ENCODE peak calls at places on chromosomes 5 and 9, in six cellular contexts. Q, K, W, E, C and X are unnamed samples.

GRCh38 chr9:136855461-136856077 is 3.4 kb downstream of the MAMDC4 start:
- DNase-seq in Q (peak), K (no peak), W (no peak), E (no peak), C (no peak), X (no peak)

GRCh38 chr5:10775646-10776045 is 14.6 kb upstream of the DAP start:
- DNase-seq in Q (no peak), K (no peak), W (no peak), E (no peak), C (no peak), X (no peak)

GRCh38 chr9:15139467-15139866 is 167.5 kb downstream of the TTC39B start:
- DNase-seq in Q (no peak), K (no peak), W (no peak), E (no peak), C (no peak), X (no peak)

GRCh38 chr5:174327317-174327864 is 281.9 kb downstream of the NSG2 start:
- DNase-seq in Q (peak), K (peak), W (peak), E (peak), C (peak), X (peak)

GRCh38 chr5:124790261-124790894 is 43.9 kb upstream of the ZNF608 start:
- DNase-seq in Q (no peak), K (peak), W (no peak), E (no peak), C (no peak), X (no peak)

GRCh38 chr5:5967373-5967772 is 411.0 kb downstream of the MED10 start:
- DNase-seq in Q (no peak), K (no peak), W (no peak), E (no peak), C (no peak), X (no peak)

GRCh38 chr5:61965074-61965473 is 340.9 kb upstream of the KIF2A start:
- DNase-seq in Q (no peak), K (no peak), W (no peak), E (no peak), C (no peak), X (no peak)

GRCh38 chr5:71932131-71932635 is 175.1 kb upstream of the MAP1B start:
- DNase-seq in Q (no peak), K (peak), W (no peak), E (no peak), C (no peak), X (no peak)

GRCh38 chr5:44691811-44692210 is 116.9 kb upstream of the MRPS30 start:
- DNase-seq in Q (no peak), K (no peak), W (no peak), E (no peak), C (no peak), X (no peak)

GRCh38 chr5:658103-658502 is 35.0 kb downstream of the TPPP start:
- DNase-seq in Q (no peak), K (no peak), W (no peak), E (no peak), C (no peak), X (no peak)

GRCh38 chr9:5922192-5922591 is 31.5 kb downstream of the MLANA start:
- DNase-seq in Q (no peak), K (no peak), W (no peak), E (no peak), C (no peak), X (no peak)

GRCh38 chr5:181152406-181152805 is 5.0 kb downstream of the OR2V2 start:
- DNase-seq in Q (no peak), K (no peak), W (no peak), E (no peak), C (no peak), X (no peak)

GRCh38 chr9:79580065-79580464 is 8.3 kb downstream of the TLE4 start:
- DNase-seq in Q (peak), K (no peak), W (no peak), E (no peak), C (no peak), X (no peak)

GRCh38 chr5:173864126-173865075 is 23.7 kb upstream of the CPEB4 start:
- DNase-seq in Q (no peak), K (no peak), W (no peak), E (no peak), C (no peak), X (no peak)

GRCh38 chr9:78994476-78994875 is 577.3 kb upstream of the TLE4 start:
- DNase-seq in Q (no peak), K (no peak), W (no peak), E (no peak), C (no peak), X (no peak)

GRCh38 chr5:50328193-50328729 is 112.8 kb downstream of the EMB start:
- DNase-seq in Q (no peak), K (no peak), W (no peak), E (no peak), C (no peak), X (no peak)

GRCh38 chr5:66828551-66829421 is 232.6 kb downstream of the MAST4 start:
- DNase-seq in Q (peak), K (peak), W (no peak), E (no peak), C (peak), X (peak)

GRCh38 chr9:109974143-109974917 is 194.3 kb downstream of the PALM2AKAP2 start:
- DNase-seq in Q (no peak), K (no peak), W (no peak), E (no peak), C (no peak), X (no peak)

GRCh38 chr5:132751444-132751843 is 4.2 kb downstream of the CCNI2 start:
- DNase-seq in Q (no peak), K (peak), W (peak), E (no peak), C (no peak), X (no peak)

GRCh38 chr9:33227013-33227398 is 13.0 kb upstream of the SPINK4 start:
- DNase-seq in Q (no peak), K (no peak), W (no peak), E (no peak), C (no peak), X (no peak)

GRCh38 chr5:140882591-140882899 is 621 bp downstream of the PCDHA13 start:
- DNase-seq in Q (peak), K (no peak), W (no peak), E (no peak), C (no peak), X (no peak)

GRCh38 chr5:90941002-90941720 is 382.6 kb downstream of the ADGRV1 start:
- DNase-seq in Q (no peak), K (no peak), W (no peak), E (no peak), C (no peak), X (no peak)

GRCh38 chr9:77016526-77017504 is 2.6 kb upstream of the FOXB2 start:
- DNase-seq in Q (no peak), K (no peak), W (no peak), E (no peak), C (no peak), X (peak)

GRCh38 chr9:129383005-129383414 is 204.9 kb upstream of the IER5L start:
- DNase-seq in Q (no peak), K (peak), W (no peak), E (no peak), C (no peak), X (peak)

GRCh38 chr5:126124706-126125345 is 298.4 kb upstream of the GRAMD2B start:
- DNase-seq in Q (no peak), K (peak), W (no peak), E (no peak), C (no peak), X (no peak)

GRCh38 chr5:99025298-99026045 is 96.7 kb upstream of the CHD1 start:
- DNase-seq in Q (no peak), K (no peak), W (no peak), E (no peak), C (no peak), X (no peak)

GRCh38 chr9:91039835-91040140 is 238.2 kb downstream of the SYK start:
- DNase-seq in Q (no peak), K (no peak), W (no peak), E (no peak), C (no peak), X (no peak)

GRCh38 chr9:17005085-17005484 is 129.8 kb upstream of the CNTLN start:
- DNase-seq in Q (peak), K (peak), W (no peak), E (peak), C (no peak), X (peak)

GRCh38 chr9:545480-545879 is 296.0 kb upstream of the DMRT1 start:
- DNase-seq in Q (no peak), K (peak), W (no peak), E (no peak), C (no peak), X (no peak)

GRCh38 chr9:70602364-70603019 is 188.0 kb upstream of the KLF9 start:
- DNase-seq in Q (peak), K (peak), W (peak), E (peak), C (no peak), X (peak)

GRCh38 chr9:126151031-126151670 is 175.5 kb upstream of the MVB12B start:
- DNase-seq in Q (no peak), K (peak), W (no peak), E (no peak), C (no peak), X (no peak)

GRCh38 chr5:108749130-108749861 is 1.6 kb downstream of the FER start:
- DNase-seq in Q (no peak), K (no peak), W (no peak), E (no peak), C (no peak), X (peak)

GRCh38 chr5:108753331-108753730 is 5.6 kb downstream of the FER start:
- DNase-seq in Q (no peak), K (no peak), W (no peak), E (no peak), C (no peak), X (no peak)

GRCh38 chr5:108748010-108748353 is 285 bp downstream of the FER start:
- DNase-seq in Q (no peak), K (no peak), W (no peak), E (no peak), C (no peak), X (no peak)

GRCh38 chr5:108747111-108748009 is at the start of gene FER:
- DNase-seq in Q (no peak), K (peak), W (no peak), E (no peak), C (no peak), X (no peak)

GRCh38 chr5:108748354-108749129 is 845 bp downstream of the FER start:
- DNase-seq in Q (peak), K (peak), W (peak), E (peak), C (peak), X (peak)
- TF ChIP-seq CTCF in Q (peak), K (peak), W (no peak), E (peak), C (no peak), X (no peak)

DNA sequence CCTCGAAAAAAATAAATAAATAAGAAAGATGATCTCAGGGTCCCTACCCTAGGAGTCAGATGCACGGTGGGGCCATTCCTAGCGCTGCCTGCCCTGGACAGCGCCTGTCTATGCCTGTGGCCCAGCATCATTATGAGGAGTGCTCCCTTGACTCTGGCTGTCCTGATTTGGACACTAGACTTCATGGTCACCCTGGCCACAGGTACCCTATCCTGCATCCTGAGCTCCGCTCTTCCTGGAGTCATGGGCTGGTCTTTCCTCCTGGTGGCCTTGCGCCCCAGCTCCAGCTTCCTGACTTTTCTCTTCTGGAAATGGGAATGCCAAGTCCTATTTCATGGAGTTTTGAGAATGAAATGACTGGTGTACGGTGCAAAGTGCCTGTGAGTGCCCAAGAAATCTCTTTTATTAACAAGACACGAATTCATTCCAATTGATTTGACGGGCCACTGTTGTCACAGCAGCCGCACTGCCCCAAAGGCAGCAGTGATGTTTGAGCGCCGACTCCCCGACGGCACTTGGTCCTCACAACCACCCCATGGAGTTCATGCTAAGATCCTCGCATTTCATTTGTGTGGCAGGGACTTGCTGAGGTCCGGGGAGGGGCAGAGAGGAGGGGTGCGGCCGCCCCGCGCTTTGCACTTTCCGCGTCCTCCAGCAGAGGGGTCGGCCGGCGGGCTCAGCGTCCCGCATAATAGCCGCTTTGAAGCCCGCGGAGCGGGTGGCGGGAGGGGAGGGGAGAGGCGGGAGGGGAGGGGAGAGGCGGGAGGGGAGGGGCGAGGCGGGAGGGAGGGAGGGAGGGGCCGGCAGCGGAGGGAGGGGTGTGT is 453 bp upstream of the AIF1L start:
- DNase-seq in Q (peak), K (peak), W (no peak), E (peak), C (no peak), X (peak)
- TF ChIP-seq CTCF in Q (peak), K (no peak), W (no peak), E (peak), C (no peak), X (peak)

GRCh38 chr9:36905101-36906066 is 128.7 kb downstream of the PAX5 start:
- DNase-seq in Q (no peak), K (no peak), W (no peak), E (no peak), C (no peak), X (no peak)
- TF ChIP-seq CTCF in Q (peak), K (peak), W (no peak), E (peak), C (no peak), X (peak)

DNA sequence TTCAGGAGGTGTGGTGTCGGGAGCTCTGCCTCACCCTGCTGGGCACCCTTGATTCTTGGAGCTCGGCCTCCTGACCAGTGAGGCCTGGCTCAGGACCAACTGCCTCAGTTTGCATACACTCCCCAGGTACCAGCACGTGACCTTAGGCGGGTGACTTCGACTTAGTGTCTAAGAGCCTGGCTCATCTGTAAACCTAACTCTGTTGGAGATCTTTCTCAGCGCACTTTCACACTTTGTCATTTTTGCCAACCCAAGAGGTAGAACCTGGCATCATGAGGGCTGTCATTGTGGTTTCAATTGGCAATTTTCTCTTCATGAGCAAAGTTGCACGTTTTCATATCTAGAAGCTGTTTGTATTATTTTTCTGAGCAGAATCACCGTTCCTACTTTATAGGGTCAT is 13.4 kb upstream of the WNK2 start:
- DNase-seq in Q (no peak), K (no peak), W (no peak), E (no peak), C (no peak), X (no peak)
- TF ChIP-seq CTCF in Q (no peak), K (no peak), W (no peak), E (no peak), C (no peak), X (no peak)

GRCh38 chr5:135833521-135833920 is 942 bp upstream of the SLC25A48 start:
- DNase-seq in Q (no peak), K (no peak), W (no peak), E (no peak), C (no peak), X (no peak)

GRCh38 chr5:135835766-135836165 is 1.3 kb downstream of the SLC25A48 start:
- DNase-seq in Q (no peak), K (no peak), W (no peak), E (no peak), C (no peak), X (no peak)

GRCh38 chr5:135832941-135833340 is 1.5 kb upstream of the SLC25A48 start:
- DNase-seq in Q (no peak), K (no peak), W (no peak), E (no peak), C (no peak), X (no peak)

GRCh38 chr5:135833961-135834638 is 363 bp upstream of the SLC25A48 start:
- DNase-seq in Q (no peak), K (no peak), W (no peak), E (no peak), C (no peak), X (no peak)

DNA sequence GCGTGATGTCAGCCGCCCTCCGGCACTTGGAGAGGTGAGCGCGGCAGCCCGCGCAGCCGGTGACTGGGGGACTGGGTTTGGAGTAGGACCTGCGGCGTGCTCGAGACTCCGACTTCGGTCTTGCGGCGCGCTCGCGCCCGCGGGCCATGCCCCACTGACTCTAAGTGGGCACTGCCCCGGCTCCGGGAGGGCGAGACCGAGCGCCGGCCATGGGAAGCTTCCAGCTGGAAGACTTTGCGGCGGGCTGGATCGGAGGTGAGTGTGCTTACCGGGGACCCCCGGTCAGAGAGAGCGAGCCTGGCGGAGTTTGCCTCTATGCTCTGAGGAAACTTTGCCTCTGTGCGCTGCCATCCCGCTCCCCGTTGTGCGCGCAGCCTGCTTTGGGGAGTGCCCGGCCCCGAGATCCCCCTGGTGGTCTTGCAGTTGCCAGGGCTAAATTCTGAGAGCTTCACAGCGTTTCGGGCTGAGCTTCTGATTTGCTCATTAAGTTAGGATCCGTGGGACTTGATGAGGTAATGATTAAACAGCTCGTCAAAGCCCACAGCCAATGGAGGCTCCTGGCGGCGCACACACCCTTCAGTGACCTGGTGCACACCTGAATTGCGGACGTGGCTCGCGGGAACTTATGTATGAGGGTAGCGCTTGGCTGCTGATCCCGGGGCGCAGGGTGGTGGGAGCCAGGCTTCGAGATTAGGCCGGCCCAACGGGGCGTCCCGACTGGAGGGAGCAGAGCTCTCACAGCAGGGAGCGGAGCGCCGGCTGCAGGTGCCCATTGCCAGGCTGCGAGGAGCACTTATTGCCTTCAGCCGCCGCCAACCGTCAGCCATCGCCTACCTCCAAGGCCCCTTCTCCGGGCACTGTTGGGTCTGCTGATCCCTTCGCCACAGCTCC is at the start of gene SLC25A48:
- DNase-seq in Q (peak), K (peak), W (no peak), E (peak), C (no peak), X (peak)
- TF ChIP-seq CTCF in Q (no peak), K (peak), W (no peak), E (peak), C (no peak), X (peak)